ENCODE peak calls at places on chromosomes 13 and 19, in five cellular contexts. W is fibroblast of mammary gland; L is stimulated activated CD4-positive, alpha-beta T cell treated with anti-CD3 and anti-CD28 coated beads, Interleukin-4, amount 100 ng/mL, for 1 hour; V is lower leg skin; G is RPMI8226. J is an unnamed sample.

GRCh38 chr13:53672005-53672404 is 643.4 kb downstream of the OLFM4 start:
- DNase-seq in L (no peak), W (no peak), V (no peak), G (no peak), J (no peak)

GRCh38 chr13:40613192-40613818 is 53.1 kb downstream of the FOXO1 start:
- DNase-seq in W (no peak), V (no peak), L (no peak), G (no peak), J (no peak)

GRCh38 chr13:96229356-96229755 is 139.4 kb downstream of the HS6ST3 start:
- DNase-seq in W (peak; percentile 16), L (no peak), G (peak; percentile 11), V (no peak), J (peak; percentile 16)

GRCh38 chr13:114131581-114132418 is 623 bp downstream of the RASA3 start:
- DNase-seq in G (peak; percentile 23), L (peak; percentile 40), V (no peak), W (no peak), J (no peak)

GRCh38 chr19:37309834-37310575 is 60.9 kb upstream of the ZNF527 start:
- DNase-seq in V (peak; percentile 57), L (no peak), W (no peak), G (peak; percentile 37), J (no peak)

GRCh38 chr19:7953060-7953459 is 9.6 kb upstream of the TIMM44 start:
- DNase-seq in V (no peak), G (no peak), L (no peak), W (peak; percentile 27), J (no peak)

GRCh38 chr19:38617764-38618589 is at the start of gene MAP4K1:
- DNase-seq in W (no peak), G (peak; percentile 80), V (peak; percentile 90), L (peak; percentile 72), J (no peak)

GRCh38 chr13:113407531-113408393 is 43.8 kb upstream of the GRTP1 start:
- DNase-seq in W (peak; percentile 30), L (no peak), G (no peak), V (peak; percentile 83), J (no peak)

GRCh38 chr19:6333439-6333838 is at the start of gene ACER1:
- DNase-seq in W (no peak), V (no peak), G (no peak), L (no peak), J (no peak)

GRCh38 chr19:11418518-11419506 is at the start of gene RGL3:
- DNase-seq in L (no peak), W (no peak), V (peak; percentile 86), G (peak; percentile 67), J (peak; percentile 48)

GRCh38 chr19:15449620-15450527 is at the start of gene WIZ:
- DNase-seq in V (peak; percentile 96), L (peak; percentile 88), W (peak; percentile 40), G (peak; percentile 85), J (peak; percentile 68)

GRCh38 chr13:75480691-75481175 is 1.2 kb downstream of the TBC1D4 start:
- DNase-seq in W (peak; percentile 63), V (peak; percentile 88), G (peak; percentile 80), L (peak; percentile 6), J (peak; percentile 86)

GRCh38 chr13:60620611-60621395 is 223.8 kb downstream of the TDRD3 start:
- DNase-seq in L (no peak), G (no peak), V (no peak), W (no peak), J (no peak)

GRCh38 chr13:104491951-104492350 is 1425.7 kb upstream of the SLC10A2 start:
- DNase-seq in L (no peak), V (no peak), G (no peak), W (no peak), J (no peak)

GRCh38 chr19:33418461-33418860 is 45.0 kb downstream of the CEBPG start:
- DNase-seq in G (no peak), V (no peak), L (no peak), W (no peak), J (no peak)

GRCh38 chr13:88754141-88754540 is 1083.0 kb downstream of the SLITRK5 start:
- DNase-seq in G (no peak), V (no peak), W (no peak), L (no peak), J (no peak)

GRCh38 chr13:113742000-113742441 is 17.0 kb upstream of the TMEM255B start:
- DNase-seq in V (no peak), L (peak; percentile 24), W (peak; percentile 58), G (peak; percentile 92), J (peak; percentile 94)

GRCh38 chr19:42059196-42059595 is 10.8 kb downstream of the GRIK5 start:
- DNase-seq in W (no peak), G (no peak), V (no peak), L (no peak), J (no peak)

J was measured in SW480.